ENCODE peak calls at places on chromosomes 7 and 10, in five cellular contexts. G is K562, Z is SK-N-SH, H is HepG2, A is GM12878. L is an unnamed sample.

GRCh38 chr7:10940748-10941358 is 32.8 kb upstream of the PHF14 start:
- DNase-seq in G (peak), Z (peak), H (no peak), A (no peak), L (no peak)

GRCh38 chr7:138729444-138729843 is 28.3 kb upstream of the SVOPL start:
- DNase-seq in G (no peak), Z (no peak), H (no peak), A (no peak), L (no peak)

GRCh38 chr7:83819911-83820310 is 171.0 kb upstream of the SEMA3E start:
- DNase-seq in G (no peak), Z (no peak), H (no peak), A (no peak), L (peak)

GRCh38 chr7:4838626-4839334 is 23.1 kb downstream of the PAPOLB start:
- DNase-seq in G (no peak), Z (no peak), H (no peak), A (no peak), L (no peak)

GRCh38 chr7:141272417-141272816 is 198.6 kb downstream of the TMEM178B start:
- DNase-seq in G (no peak), Z (no peak), H (no peak), A (no peak), L (no peak)

GRCh38 chr7:2476298-2476697 is at the start of gene GRIFIN:
- DNase-seq in G (no peak), Z (no peak), H (no peak), A (no peak), L (no peak)

GRCh38 chr10:125294109-125294508 is 133.7 kb upstream of the CTBP2 start:
- DNase-seq in G (no peak), Z (no peak), H (no peak), A (no peak), L (no peak)

GRCh38 chr10:102287538-102287937 is 42.2 kb downstream of the GBF1 start:
- DNase-seq in G (no peak), Z (no peak), H (no peak), A (no peak), L (no peak)

GRCh38 chr7:276230-276835 is 13.6 kb upstream of the FOXL3 start:
- DNase-seq in G (no peak), Z (no peak), H (no peak), A (no peak), L (no peak)

GRCh38 chr10:128178319-128178937 is 52.2 kb upstream of the MKI67 start:
- DNase-seq in G (peak), Z (peak), H (peak), A (no peak), L (no peak)

GRCh38 chr7:75914169-75914654 is 743 bp upstream of the POR start:
- DNase-seq in G (peak), Z (peak), H (no peak), A (no peak), L (no peak)

GRCh38 chr7:75915416-75916156 is 631 bp downstream of the POR start:
- DNase-seq in G (peak), Z (peak), H (peak), A (no peak), L (peak)

GRCh38 chr7:75913437-75913836 is 1.5 kb upstream of the POR start:
- DNase-seq in G (no peak), Z (no peak), H (no peak), A (no peak), L (no peak)

GRCh38 chr7:75916259-75916658 is 1.3 kb downstream of the POR start:
- DNase-seq in G (no peak), Z (no peak), H (no peak), A (no peak), L (no peak)

DNA sequence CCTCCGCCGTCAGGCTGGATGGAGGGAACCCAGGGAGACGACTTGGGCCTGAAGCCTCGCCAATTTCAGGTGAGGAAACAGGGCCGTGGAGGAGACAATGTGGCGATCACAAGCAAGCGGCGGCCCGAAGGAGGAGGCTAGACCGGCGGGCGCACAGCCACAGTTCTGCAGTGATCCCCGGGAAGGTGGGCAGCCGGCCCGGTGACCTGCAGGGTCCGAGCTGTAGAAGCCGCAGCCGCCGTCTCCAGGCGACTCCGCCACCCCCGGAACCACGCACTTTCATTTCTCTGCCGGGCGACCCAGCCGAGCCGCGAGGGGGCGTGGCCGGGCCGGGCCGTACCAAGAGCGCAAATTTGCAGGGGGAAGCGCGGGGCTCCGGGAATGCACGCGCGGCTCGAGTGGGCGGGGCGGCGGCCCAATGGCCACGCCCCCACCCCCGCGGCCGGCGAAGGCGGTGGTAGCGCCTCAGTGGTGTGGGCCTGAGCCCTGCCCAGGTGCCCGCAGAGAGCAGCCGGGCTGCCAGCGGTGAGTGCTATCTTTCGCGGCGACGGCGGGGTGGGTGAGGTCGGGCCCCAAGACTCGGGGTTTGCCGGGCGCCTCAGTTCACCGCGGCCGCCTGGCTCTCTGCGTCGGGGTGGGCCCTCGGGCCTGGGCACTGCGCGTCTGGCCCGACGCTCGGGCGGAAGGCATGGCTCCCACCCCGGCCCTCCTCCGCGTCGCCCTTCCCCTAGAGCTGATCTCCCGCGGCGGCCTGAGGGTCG is at the start of gene POR:
- DNase-seq in G (peak), Z (peak), H (peak), A (peak), L (peak)
- TF ChIP-seq REST in G (peak), Z (no peak), H (peak), A (no peak), L (peak)

DNA sequence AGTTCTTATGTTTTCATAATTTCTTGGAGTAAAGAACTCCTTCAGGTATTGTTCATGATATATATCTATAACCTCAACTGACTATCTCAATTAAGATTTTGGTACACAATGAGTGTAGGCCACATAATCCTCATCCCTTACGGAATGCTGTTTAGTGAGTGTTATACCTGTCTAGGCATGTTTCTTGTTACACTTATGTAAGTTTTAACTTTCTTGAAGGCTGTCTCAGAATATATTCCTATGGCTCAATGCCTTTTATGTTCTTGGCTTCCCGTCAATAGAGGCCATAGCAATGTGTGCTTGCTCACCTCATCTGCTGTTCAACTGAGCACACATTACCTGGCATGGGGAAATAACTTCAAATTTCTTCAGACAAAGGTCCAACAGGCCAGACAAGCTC is 185.1 kb downstream of the CTTNBP2 start:
- DNase-seq in G (no peak), Z (no peak), H (no peak), A (no peak), L (no peak)
- TF ChIP-seq GABPA in G (no peak), Z (no peak), H (no peak), A (no peak), L (no peak)

GRCh38 chr7:43716598-43716997 is 12.7 kb downstream of the COA1 start:
- DNase-seq in G (no peak), Z (no peak), H (no peak), A (no peak), L (no peak)
- H3K4me3 ChIP-seq in G (no peak), Z (no peak), H (no peak), A (no peak), L (no peak)

GRCh38 chr7:24966802-24967201 is 13.2 kb downstream of the OSBPL3 start:
- DNase-seq in G (no peak), Z (no peak), H (no peak), A (no peak), L (no peak)
- TF ChIP-seq REST in G (no peak), Z (no peak), H (no peak), A (no peak), L (no peak)